ENCODE peak calls at places on chromosomes 13 and 19, in eight cellular contexts. R, N, M, X, V, L, Y and F are unnamed samples.

GRCh38 chr19:48784527-48784926 is 26.3 kb downstream of the BCAT2 start:
- DNase-seq in R (no peak), N (peak), M (peak), X (no peak), V (no peak), L (no peak), Y (no peak), F (no peak)

GRCh38 chr19:29121684-29122083 is 91.3 kb downstream of the UQCRFS1 start:
- DNase-seq in R (no peak), N (no peak), M (peak), X (peak), V (peak), L (no peak), Y (peak), F (no peak)

GRCh38 chr19:41811036-41811435 is 14.6 kb downstream of the CEACAM3 start:
- DNase-seq in R (no peak), N (no peak), M (no peak), X (no peak), V (no peak), L (peak), Y (no peak), F (no peak)

GRCh38 chr13:43924549-43925245 is 45.0 kb downstream of the LACC1 start:
- DNase-seq in R (no peak), N (no peak), M (no peak), X (no peak), V (no peak), L (peak), Y (no peak), F (peak)

GRCh38 chr13:101115762-101116161 is 300.5 kb downstream of the NALCN start:
- DNase-seq in R (no peak), N (peak), M (peak), X (no peak), V (peak), L (no peak), Y (peak), F (no peak)

GRCh38 chr19:41076286-41076685 is 12.0 kb upstream of the CYP2A13 start:
- DNase-seq in R (no peak), N (no peak), M (no peak), X (no peak), V (no peak), L (no peak), Y (no peak), F (no peak)

GRCh38 chr19:49514151-49514550 is 1.7 kb downstream of the FCGRT start:
- DNase-seq in R (no peak), N (no peak), M (no peak), X (no peak), V (no peak), L (no peak), Y (no peak), F (no peak)

GRCh38 chr19:49820125-49820524 is 2.0 kb downstream of the MED25 start:
- DNase-seq in R (no peak), N (no peak), M (no peak), X (no peak), V (no peak), L (no peak), Y (peak), F (no peak)

GRCh38 chr13:98509271-98510155 is 67.4 kb downstream of the STK24 start:
- DNase-seq in R (peak), N (peak), M (peak), X (no peak), V (no peak), L (no peak), Y (peak), F (no peak)

GRCh38 chr19:17259118-17259780 is 5.3 kb downstream of the USHBP1 start:
- DNase-seq in R (no peak), N (no peak), M (peak), X (no peak), V (no peak), L (no peak), Y (no peak), F (no peak)

GRCh38 chr13:26531751-26532150 is 25.7 kb upstream of the WASF3 start:
- DNase-seq in R (no peak), N (no peak), M (no peak), X (no peak), V (no peak), L (no peak), Y (no peak), F (no peak)

GRCh38 chr19:4051175-4052101 is 15.3 kb downstream of the ZBTB7A start:
- DNase-seq in R (no peak), N (peak), M (peak), X (no peak), V (no peak), L (no peak), Y (peak), F (no peak)

GRCh38 chr19:6060600-6061391 is 49.5 kb downstream of the RFX2 start:
- DNase-seq in R (no peak), N (peak), M (peak), X (peak), V (peak), L (no peak), Y (peak), F (no peak)
- TF ChIP-seq EZH2phosphoT487 in R (no peak), N (no peak), M (no peak), X (no peak), V (no peak), L (no peak), Y (no peak), F (no peak)

DNA sequence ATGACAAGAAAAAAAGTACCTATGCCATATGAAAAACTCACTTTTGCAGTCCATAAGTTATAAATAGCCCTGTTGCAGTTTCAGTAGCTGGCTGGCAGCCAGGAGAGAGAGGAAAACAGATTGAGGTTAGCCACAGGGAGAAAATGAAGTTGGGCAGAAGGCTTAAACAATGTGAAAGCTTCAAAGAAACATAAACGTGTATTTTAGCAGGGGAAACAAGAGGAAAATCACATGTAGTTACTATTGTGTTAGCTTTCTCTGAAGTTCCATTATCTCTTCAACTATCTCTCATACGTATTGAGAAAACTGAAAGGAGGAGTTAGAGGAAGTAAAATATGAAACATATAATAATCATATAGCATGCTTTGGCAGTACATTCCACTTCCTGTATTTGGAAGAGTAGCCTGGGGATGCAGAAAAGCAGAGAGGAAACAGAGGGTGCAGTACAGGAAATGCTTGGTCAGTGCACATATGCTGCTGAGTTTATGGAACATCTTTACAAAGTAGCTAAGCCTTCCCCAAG is 1551.1 kb downstream of the EFNB2 start:
- DNase-seq in R (no peak), N (peak), M (no peak), X (peak), V (no peak), L (no peak), Y (peak), F (peak)
- TF ChIP-seq EZH2phosphoT487 in R (no peak), N (no peak), M (no peak), X (no peak), V (no peak), L (no peak), Y (no peak), F (peak)

GRCh38 chr13:77599351-77599750 is 63.8 kb downstream of the SCEL start:
- DNase-seq in R (no peak), N (no peak), M (no peak), X (no peak), V (no peak), L (no peak), Y (no peak), F (no peak)
- TF ChIP-seq EZH2phosphoT487 in R (no peak), N (no peak), M (no peak), X (no peak), V (no peak), L (no peak), Y (no peak), F (no peak)

DNA sequence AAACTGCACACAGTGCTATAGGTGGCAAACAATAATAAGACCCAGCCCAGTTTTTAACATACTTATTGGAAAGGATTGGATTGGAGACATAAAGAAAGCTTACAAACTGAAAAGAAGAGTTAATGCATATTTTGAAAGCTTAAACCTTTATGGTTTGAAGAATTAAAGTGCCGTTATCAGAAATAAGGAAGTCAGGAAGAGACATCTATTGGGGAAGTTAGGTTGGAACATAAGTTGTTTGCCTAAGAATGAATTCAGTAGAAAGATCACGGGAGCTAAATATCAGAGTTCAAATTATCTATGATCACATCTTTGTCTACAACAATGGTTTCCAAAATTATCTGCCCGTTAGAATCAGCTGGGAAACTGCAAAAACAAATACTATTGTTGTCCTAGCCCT is 767.9 kb downstream of the PCDH9 start:
- DNase-seq in R (no peak), N (no peak), M (no peak), X (no peak), V (no peak), L (no peak), Y (no peak), F (no peak)
- TF ChIP-seq EZH2phosphoT487 in R (no peak), N (no peak), M (no peak), X (no peak), V (no peak), L (no peak), Y (no peak), F (no peak)

GRCh38 chr13:28376604-28377003 is 118.3 kb downstream of the FLT1 start:
- DNase-seq in R (no peak), N (no peak), M (no peak), X (no peak), V (no peak), L (no peak), Y (no peak), F (no peak)

GRCh38 chr13:28373803-28374202 is 121.1 kb downstream of the FLT1 start:
- DNase-seq in R (no peak), N (no peak), M (no peak), X (no peak), V (no peak), L (no peak), Y (no peak), F (no peak)

GRCh38 chr13:28380319-28380718 is 114.6 kb downstream of the FLT1 start:
- DNase-seq in R (no peak), N (no peak), M (no peak), X (no peak), V (no peak), L (no peak), Y (no peak), F (no peak)

GRCh38 chr13:28379371-28380083 is 115.4 kb downstream of the FLT1 start:
- DNase-seq in R (no peak), N (no peak), M (no peak), X (no peak), V (no peak), L (no peak), Y (no peak), F (no peak)

DNA sequence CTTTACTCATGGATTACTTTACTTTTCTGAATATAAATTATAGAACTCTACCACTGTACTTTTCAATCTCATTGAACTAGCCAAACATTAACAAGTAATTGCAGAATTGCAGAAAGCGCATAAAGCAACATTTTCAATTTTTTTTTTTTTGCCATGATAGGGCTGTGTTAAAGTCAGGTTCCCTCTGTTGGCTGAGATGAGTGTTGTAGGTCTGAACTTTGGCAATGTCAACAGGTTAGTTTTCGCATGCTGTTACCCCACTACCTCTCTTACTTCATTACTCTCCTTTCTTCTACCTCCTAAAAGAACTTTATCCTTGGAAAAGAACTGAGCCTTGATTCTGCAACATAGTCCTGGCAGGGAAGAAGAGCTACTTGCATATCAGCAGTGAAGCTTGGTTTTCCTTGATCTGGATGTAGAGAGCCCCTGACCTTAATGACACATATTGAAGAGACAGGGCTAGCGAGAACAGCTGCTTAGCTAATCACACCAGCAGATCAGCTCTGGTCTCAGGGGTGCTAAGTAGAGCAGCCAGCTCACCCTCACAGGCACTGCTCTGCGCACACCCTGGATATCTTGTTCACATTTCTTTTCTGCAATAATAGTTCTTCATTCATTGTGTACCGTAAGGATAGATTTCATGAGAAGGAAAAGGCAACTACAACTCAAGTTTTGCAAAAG is 119.5 kb downstream of the FLT1 start:
- DNase-seq in R (no peak), N (no peak), M (no peak), X (peak), V (no peak), L (no peak), Y (no peak), F (no peak)
- TF ChIP-seq EZH2phosphoT487 in R (no peak), N (no peak), M (no peak), X (no peak), V (no peak), L (no peak), Y (no peak), F (no peak)

GRCh38 chr13:99947666-99948065 is 23.9 kb downstream of the ZIC5 start:
- DNase-seq in R (no peak), N (no peak), M (no peak), X (no peak), V (no peak), L (no peak), Y (no peak), F (no peak)

GRCh38 chr13:99941911-99942310 is 29.7 kb downstream of the ZIC5 start:
- DNase-seq in R (no peak), N (no peak), M (no peak), X (no peak), V (no peak), L (no peak), Y (no peak), F (no peak)

GRCh38 chr13:99941086-99941485 is 30.5 kb downstream of the ZIC5 start:
- DNase-seq in R (no peak), N (no peak), M (no peak), X (no peak), V (no peak), L (no peak), Y (no peak), F (no peak)

GRCh38 chr13:99948411-99948810 is 23.2 kb downstream of the ZIC5 start:
- DNase-seq in R (no peak), N (no peak), M (no peak), X (no peak), V (no peak), L (no peak), Y (no peak), F (no peak)

GRCh38 chr13:99944606-99945005 is 27.0 kb downstream of the ZIC5 start:
- DNase-seq in R (no peak), N (no peak), M (no peak), X (no peak), V (no peak), L (no peak), Y (no peak), F (no peak)
- TF ChIP-seq EZH2phosphoT487 in R (no peak), N (no peak), M (no peak), X (no peak), V (no peak), L (no peak), Y (no peak), F (no peak)

GRCh38 chr19:35142531-35143230 is 374 bp upstream of the FXYD7 start:
- DNase-seq in R (no peak), N (peak), M (no peak), X (peak), V (peak), L (peak), Y (peak), F (peak)
- TF ChIP-seq EZH2phosphoT487 in R (no peak), N (no peak), M (no peak), X (no peak), V (peak), L (no peak), Y (no peak), F (no peak)